ENCODE peak calls at places on chromosomes 16 and 17, in ten cellular contexts. A is memory B cell, U is COR-L47, W is left colon, E is endodermal cell, I is SW480, J is activated T-cell treated with anti-CD3 and anti-CD28 coated beads for 4 hours, D is AG04450, K is NCI-H524, Y is OCI-LY7. L is an unnamed sample.

GRCh38 chr16:14300631-14301149 is 229.6 kb downstream of the MRTFB start:
- DNase-seq in Y (peak; percentile 86), U (peak; percentile 32), A (no peak), E (peak; percentile 85), W (peak; percentile 77), I (peak; percentile 82), K (peak; percentile 46), J (no peak), D (no peak), L (peak; percentile 82)

GRCh38 chr17:7914771-7915610 is 1.1 kb downstream of the RNF227 start:
- DNase-seq in E (no peak), W (no peak), I (peak; percentile 58), A (no peak), D (no peak), U (no peak), Y (no peak), K (no peak), J (no peak), L (peak; percentile 6)

GRCh38 chr17:34637548-34638525 is 58.5 kb downstream of the TMEM132E start:
- DNase-seq in U (peak; percentile 68), Y (peak; percentile 63), J (peak; percentile 75), D (peak; percentile 18), W (peak; percentile 51), A (peak; percentile 74), K (peak; percentile 44), I (peak; percentile 53), E (peak; percentile 97), L (peak; percentile 81)

GRCh38 chr17:53193044-53193443 is 629.7 kb upstream of the KIF2B start:
- DNase-seq in I (no peak), K (no peak), J (no peak), D (no peak), Y (no peak), E (no peak), W (no peak), A (no peak), U (no peak), L (no peak)

GRCh38 chr17:8087075-8087941 is at the start of gene ALOX12B:
- DNase-seq in W (no peak), A (no peak), D (no peak), J (no peak), I (no peak), U (no peak), Y (no peak), E (no peak), K (no peak), L (no peak)

GRCh38 chr17:63151981-63152523 is 186.0 kb downstream of the TANC2 start:
- DNase-seq in E (no peak), J (no peak), I (no peak), Y (no peak), D (no peak), K (no peak), W (no peak), U (no peak), A (no peak), L (peak; percentile 50)

GRCh38 chr17:48625502-48626201 is 506 bp downstream of the HOXB9 start:
- DNase-seq in D (no peak), U (peak; percentile 40), K (no peak), I (peak; percentile 78), E (peak; percentile 91), W (peak; percentile 90), J (no peak), Y (no peak), A (peak; percentile 52), L (no peak)

GRCh38 chr17:45814622-45815606 is 29.8 kb upstream of the SPPL2C start:
- DNase-seq in Y (no peak), A (no peak), I (no peak), D (no peak), J (no peak), W (no peak), K (no peak), U (no peak), E (no peak), L (no peak)

GRCh38 chr16:57985204-57986121 is 14.5 kb upstream of the CNGB1 start:
- DNase-seq in K (no peak), D (no peak), E (peak; percentile 75), J (peak; percentile 11), U (no peak), A (no peak), W (no peak), Y (no peak), I (no peak), L (peak; percentile 14)

GRCh38 chr17:73909156-73909555 is 264.9 kb upstream of the SDK2 start:
- DNase-seq in W (no peak), Y (no peak), I (no peak), K (no peak), D (no peak), E (no peak), A (no peak), J (no peak), U (no peak), L (no peak)

GRCh38 chr16:29922986-29923501 is 3.0 kb downstream of the KCTD13 start:
- DNase-seq in A (no peak), J (no peak), K (no peak), D (no peak), W (no peak), E (no peak), I (no peak), U (no peak), Y (no peak), L (no peak)

GRCh38 chr17:35969558-35970442 is 11.5 kb downstream of the CCL16 start:
- DNase-seq in A (peak; percentile 79), U (peak; percentile 43), D (peak; percentile 58), E (peak; percentile 97), K (peak; percentile 52), W (peak; percentile 57), J (peak; percentile 52), I (peak; percentile 64), Y (peak; percentile 77), L (peak; percentile 89)

GRCh38 chr17:79837888-79838540 is 1.2 kb downstream of the CBX4 start:
- DNase-seq in A (peak; percentile 40), Y (peak; percentile 72), D (no peak), U (no peak), J (no peak), W (peak; percentile 39), I (no peak), E (peak; percentile 71), K (no peak), L (no peak)

GRCh38 chr17:7218166-7218565 is 1.5 kb downstream of the DLG4 start:
- DNase-seq in D (no peak), U (no peak), Y (no peak), J (no peak), I (no peak), K (no peak), E (no peak), A (no peak), W (no peak), L (peak; percentile 64)

GRCh38 chr17:39674702-39675389 is 6.6 kb downstream of the PNMT start:
- DNase-seq in U (peak; percentile 86), K (no peak), J (no peak), W (peak; percentile 81), Y (peak; percentile 58), I (peak; percentile 38), E (peak; percentile 86), A (no peak), D (no peak), L (peak; percentile 81)

GRCh38 chr17:147796-148740 is 10.7 kb downstream of the SCGB1C2 start:
- DNase-seq in W (peak; percentile 18), K (no peak), D (no peak), Y (no peak), U (no peak), I (no peak), E (no peak), A (peak; percentile 9), J (no peak), L (no peak)

GRCh38 chr17:81043725-81044427 is 8.9 kb downstream of the BAIAP2 start:
- DNase-seq in W (no peak), D (no peak), J (no peak), A (no peak), E (peak; percentile 89), I (peak; percentile 94), U (no peak), K (no peak), Y (no peak), L (no peak)

GRCh38 chr17:51860934-51861561 is 297.5 kb downstream of the CA10 start:
- DNase-seq in W (no peak), D (no peak), A (no peak), K (peak; percentile 56), I (peak; percentile 25), J (no peak), U (peak; percentile 0), Y (peak; percentile 22), E (peak; percentile 96), L (peak; percentile 9)

GRCh38 chr16:84513111-84514065 is 8.9 kb upstream of the MEAK7 start:
- DNase-seq in U (no peak), D (peak; percentile 50), Y (no peak), J (no peak), K (no peak), I (no peak), E (no peak), W (no peak), A (no peak), L (no peak)

GRCh38 chr16:2028620-2029220 is 2.0 kb downstream of the NHERF2 start:
- DNase-seq in I (no peak), K (no peak), A (no peak), J (no peak), W (no peak), U (peak; percentile 81), E (no peak), D (no peak), Y (no peak), L (no peak)

GRCh38 chr17:27199948-27200347 is 94.0 kb upstream of the WSB1 start:
- DNase-seq in K (no peak), U (no peak), D (no peak), Y (no peak), J (no peak), E (no peak), I (no peak), W (no peak), A (no peak), L (no peak)

GRCh38 chr17:66580601-66581385 is 254.1 kb upstream of the CACNG5 start:
- DNase-seq in E (no peak), J (no peak), K (no peak), A (no peak), U (peak; percentile 46), I (no peak), D (no peak), Y (no peak), W (no peak), L (no peak)

GRCh38 chr17:74569392-74570003 is 2.2 kb upstream of the CD300H start:
- DNase-seq in E (peak; percentile 72), D (peak; percentile 36), J (no peak), U (no peak), A (no peak), I (peak; percentile 92), K (no peak), W (peak; percentile 45), Y (no peak), L (peak; percentile 99)

GRCh38 chr17:79617304-79617703 is 6.5 kb upstream of the RBFOX3 start:
- DNase-seq in J (no peak), E (peak; percentile 22), W (no peak), K (no peak), U (no peak), I (no peak), A (no peak), D (no peak), Y (no peak), L (no peak)

GRCh38 chr16:84603115-84603816 is 14.6 kb downstream of the COTL1 start:
- DNase-seq in U (no peak), K (no peak), Y (no peak), A (no peak), E (no peak), D (peak; percentile 89), I (no peak), W (peak; percentile 74), J (no peak), L (peak; percentile 97)

GRCh38 chr16:49934557-49935260 is 78.8 kb upstream of the ZNF423 start:
- DNase-seq in A (no peak), J (no peak), I (no peak), D (no peak), U (no peak), E (peak; percentile 34), Y (no peak), W (no peak), K (no peak), L (no peak)

GRCh38 chr16:1157639-1158455 is 4.9 kb downstream of the CACNA1H start:
- DNase-seq in K (peak; percentile 66), J (no peak), E (no peak), Y (no peak), D (no peak), I (no peak), U (no peak), A (no peak), W (no peak), L (no peak)

GRCh38 chr16:66842765-66843164 is 1.4 kb upstream of the CA7 start:
- DNase-seq in K (no peak), W (no peak), Y (no peak), I (no peak), E (no peak), D (no peak), U (peak; percentile 65), A (no peak), J (no peak), L (no peak)

L was measured in cardiac muscle cell.